ENCODE peak calls at places on chromosomes 5 and 9, in six cellular contexts. N is breast epithelium, H is spleen, Y is left lung, U is heart left ventricle, T is mammary epithelial cell. X is an unnamed sample.

GRCh38 chr5:174195517-174195916 is 150.0 kb downstream of the NSG2 start:
- DNase-seq in H (no peak), N (no peak), T (no peak), U (no peak), Y (no peak), X (no peak)

GRCh38 chr9:109886617-109887016 is 106.6 kb downstream of the PALM2AKAP2 start:
- DNase-seq in N (no peak), H (no peak), U (no peak), Y (no peak), T (peak), X (no peak)

GRCh38 chr9:91100878-91101450 is 260.8 kb downstream of the AUH start:
- DNase-seq in T (no peak), N (no peak), Y (no peak), H (no peak), U (peak), X (no peak)

GRCh38 chr9:121198512-121199042 is 3.1 kb downstream of the RAB14 start:
- DNase-seq in T (no peak), U (no peak), H (no peak), N (no peak), Y (no peak), X (no peak)

GRCh38 chr9:114218264-114219120 is 63.2 kb downstream of the COL27A1 start:
- DNase-seq in Y (no peak), N (no peak), H (no peak), T (no peak), U (no peak), X (no peak)

GRCh38 chr5:33267741-33268140 is 173.0 kb upstream of the TARS1 start:
- DNase-seq in H (no peak), N (no peak), U (no peak), Y (no peak), T (no peak), X (no peak)

GRCh38 chr5:142960309-142960696 is 190.1 kb downstream of the ARHGAP26 start:
- DNase-seq in H (no peak), U (no peak), T (peak), Y (no peak), N (no peak), X (no peak)

GRCh38 chr5:159210846-159211245 is 1.5 kb upstream of the RNF145 start:
- DNase-seq in H (no peak), N (no peak), Y (no peak), T (no peak), U (no peak), X (no peak)

GRCh38 chr5:28750236-28750635 is 1711.8 kb upstream of the CDH9 start:
- DNase-seq in Y (no peak), T (no peak), H (no peak), N (no peak), U (no peak), X (no peak)

GRCh38 chr5:55668356-55668755 is 43.8 kb downstream of the SLC38A9 start:
- DNase-seq in H (no peak), T (peak), N (no peak), Y (no peak), U (no peak), X (no peak)

GRCh38 chr9:89149726-89150125 is 28.9 kb downstream of the SHC3 start:
- DNase-seq in N (no peak), T (peak), Y (no peak), H (no peak), U (no peak), X (no peak)

GRCh38 chr5:14204785-14205321 is 61.7 kb downstream of the TRIO start:
- DNase-seq in U (peak), N (peak), Y (no peak), H (peak), T (peak), X (no peak)

GRCh38 chr5:38666668-38667498 is 110.4 kb upstream of the LIFR start:
- DNase-seq in N (no peak), U (peak), Y (no peak), T (no peak), H (no peak), X (no peak)

GRCh38 chr5:92580814-92581213 is 1000.2 kb downstream of the NR2F1-AS1 start:
- DNase-seq in U (no peak), N (no peak), Y (no peak), H (no peak), T (peak), X (no peak)

GRCh38 chr9:13952906-13953305 is 361.0 kb downstream of the NFIB start:
- DNase-seq in U (no peak), N (no peak), H (no peak), Y (no peak), T (no peak), X (no peak)

GRCh38 chr5:157596449-157596848 is 20.9 kb upstream of the ADAM19 start:
- DNase-seq in T (no peak), H (no peak), U (no peak), Y (no peak), N (no peak), X (no peak)

GRCh38 chr5:158869092-158869491 is 230.6 kb downstream of the EBF1 start:
- DNase-seq in U (no peak), H (no peak), T (no peak), N (no peak), Y (no peak), X (no peak)

DNA sequence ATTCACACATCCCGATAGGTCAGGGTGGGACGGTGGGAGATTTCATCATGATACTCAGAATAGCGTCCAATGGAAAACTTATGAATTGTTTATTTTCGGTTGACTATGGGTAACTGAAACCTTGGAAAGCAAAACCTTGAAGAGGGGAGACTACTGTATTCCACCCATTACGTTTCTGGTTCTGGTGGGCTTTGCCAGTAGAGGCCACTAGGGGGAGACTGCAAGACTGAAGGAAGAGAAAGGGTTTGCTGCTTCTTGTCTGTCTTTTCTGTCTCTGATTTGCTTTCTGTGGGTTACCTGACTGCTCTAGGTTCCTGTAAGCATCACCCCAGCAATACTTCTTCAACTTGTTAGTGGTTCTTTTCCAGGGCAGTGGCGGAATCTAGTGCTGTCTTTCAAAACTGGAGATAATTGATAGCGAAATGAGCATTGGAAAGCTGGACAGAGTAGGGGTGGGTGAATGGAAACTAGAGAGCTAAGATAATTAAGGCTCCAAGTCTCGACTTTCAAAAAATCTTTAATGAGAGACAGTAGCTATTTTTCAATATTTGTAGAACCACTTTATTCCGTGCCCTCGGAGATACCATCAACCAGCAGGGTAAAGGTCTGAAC is 27.0 kb downstream of the GRIN3A start:
- DNase-seq in U (no peak), N (no peak), T (peak), Y (no peak), H (no peak), X (peak)
- TF ChIP-seq CTCF in U (peak), N (no peak), T (peak), Y (peak), H (peak), X (peak)

DNA sequence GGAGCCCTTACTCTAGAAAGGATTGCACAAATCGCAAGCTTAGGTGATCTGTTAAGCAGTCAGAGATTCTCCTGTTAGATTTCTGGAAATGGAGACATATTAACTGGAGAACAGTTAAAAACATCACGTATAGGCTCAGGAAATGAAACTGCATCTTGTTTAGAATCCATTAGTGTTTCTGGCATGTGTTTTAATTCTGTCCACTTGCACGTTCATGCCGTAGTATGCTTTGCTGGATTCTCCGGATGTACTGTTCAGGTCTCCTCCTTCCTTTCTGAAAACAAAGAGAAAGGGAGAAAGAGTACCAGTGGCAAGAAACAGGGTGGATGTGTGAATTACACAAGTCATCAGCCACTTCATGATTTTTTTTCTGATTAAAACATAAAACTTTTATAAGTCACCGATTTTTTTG is 2.5 kb upstream of the RGMB start:
- DNase-seq in N (no peak), T (peak), H (no peak), U (no peak), Y (no peak), X (no peak)
- H3K27ac ChIP-seq in N (peak), T (peak), H (peak), U (peak), Y (peak), X (peak)

GRCh38 chr5:52807037-52807436 is 19.3 kb downstream of the ITGA1 start:
- DNase-seq in H (no peak), T (no peak), U (no peak), N (no peak), Y (no peak), X (no peak)

GRCh38 chr5:52809884-52810283 is 22.2 kb downstream of the ITGA1 start:
- DNase-seq in Y (no peak), U (no peak), T (peak), N (no peak), H (no peak), X (no peak)

GRCh38 chr5:52807723-52808122 is 20.0 kb downstream of the ITGA1 start:
- DNase-seq in N (no peak), U (no peak), Y (no peak), T (no peak), H (no peak), X (no peak)

GRCh38 chr5:52810426-52810825 is 22.7 kb downstream of the ITGA1 start:
- DNase-seq in Y (no peak), U (no peak), N (no peak), H (no peak), T (no peak), X (no peak)

DNA sequence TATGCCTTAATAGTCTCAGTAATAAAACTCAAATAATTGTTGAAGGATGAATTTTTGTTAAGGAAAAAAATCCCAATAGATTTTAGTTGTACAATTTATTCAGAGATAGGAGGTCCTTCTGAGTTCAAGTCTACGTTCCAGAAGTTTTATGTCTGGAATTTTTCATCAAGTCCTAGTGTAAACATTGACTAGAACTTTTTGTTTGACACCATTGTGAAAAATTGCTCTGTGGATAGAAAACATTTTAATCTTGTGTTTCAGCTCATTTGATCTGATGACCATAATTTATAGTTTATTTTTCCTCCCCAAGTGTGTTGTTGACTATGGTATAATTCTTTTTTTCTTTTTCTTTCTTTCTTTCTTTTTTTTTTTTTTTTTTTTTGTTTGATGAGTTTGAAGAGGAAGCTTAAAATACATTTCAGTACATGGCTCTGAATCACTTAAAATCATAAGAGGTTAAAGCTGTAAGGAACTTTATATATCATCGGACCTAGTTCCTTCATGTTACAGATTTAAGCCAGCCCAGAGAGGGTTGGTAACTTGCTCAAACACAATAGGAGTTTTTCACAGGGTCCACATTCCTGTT is 20.7 kb downstream of the ITGA1 start:
- DNase-seq in N (no peak), U (no peak), H (no peak), Y (no peak), T (no peak), X (no peak)
- H3K4me3 ChIP-seq in N (no peak), U (no peak), H (no peak), Y (no peak), T (no peak), X (no peak)

GRCh38 chr5:176694631-176695030 is 47.3 kb downstream of the TSPAN17 start:
- DNase-seq in U (no peak), Y (no peak), H (no peak), T (no peak), N (no peak), X (no peak)
- TF ChIP-seq CTCF in U (no peak), Y (no peak), H (no peak), T (no peak), N (no peak), X (no peak)

DNA sequence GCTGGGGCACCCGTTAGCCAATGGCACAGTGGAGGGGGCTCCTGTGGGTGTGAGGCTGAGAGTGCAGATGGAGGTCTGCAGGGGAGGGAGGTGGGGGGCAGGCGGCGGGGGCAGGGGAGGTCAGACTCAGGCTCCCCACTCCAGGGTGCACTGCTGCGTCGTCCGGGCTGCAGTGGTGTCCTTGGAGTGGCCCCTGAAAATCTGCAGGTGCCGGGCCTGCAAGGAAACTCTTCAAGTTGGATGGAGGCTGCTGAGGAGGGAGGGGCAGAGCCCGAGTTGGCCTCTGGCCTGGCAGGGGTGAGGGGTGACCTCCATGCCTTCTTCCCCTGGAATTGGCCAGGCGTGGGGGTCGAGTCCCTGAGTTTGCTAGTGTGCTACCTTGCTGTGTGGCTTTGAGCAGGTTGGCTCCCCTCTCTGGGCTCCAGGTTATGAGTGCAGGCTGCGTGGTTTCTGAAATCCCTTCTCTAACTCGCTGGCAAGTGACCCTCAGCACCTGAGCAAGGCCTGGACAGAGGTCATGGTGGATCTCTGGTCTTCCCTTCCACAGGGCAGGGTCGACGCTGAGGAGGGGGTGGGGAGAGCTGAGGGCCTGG is 877 bp downstream of the ADAMTSL2 start:
- DNase-seq in Y (no peak), T (no peak), N (no peak), U (no peak), H (no peak), X (no peak)
- H3K27ac ChIP-seq in Y (no peak), T (no peak), N (no peak), U (no peak), H (no peak), X (no peak)

GRCh38 chr5:177311723-177312648 is at the start of gene MXD3:
- DNase-seq in Y (peak), H (peak), N (peak), U (peak), T (peak), X (peak)

GRCh38 chr5:177311361-177311722 is 356 bp downstream of the MXD3 start:
- DNase-seq in H (no peak), N (no peak), T (no peak), Y (no peak), U (no peak), X (no peak)

GRCh38 chr5:177310332-177310731 is 1.4 kb downstream of the MXD3 start:
- DNase-seq in T (no peak), Y (no peak), N (no peak), H (peak), U (no peak), X (no peak)

GRCh38 chr5:177309351-177310191 is 2.1 kb downstream of the MXD3 start:
- DNase-seq in T (peak), H (peak), U (peak), Y (peak), N (no peak), X (peak)

DNA sequence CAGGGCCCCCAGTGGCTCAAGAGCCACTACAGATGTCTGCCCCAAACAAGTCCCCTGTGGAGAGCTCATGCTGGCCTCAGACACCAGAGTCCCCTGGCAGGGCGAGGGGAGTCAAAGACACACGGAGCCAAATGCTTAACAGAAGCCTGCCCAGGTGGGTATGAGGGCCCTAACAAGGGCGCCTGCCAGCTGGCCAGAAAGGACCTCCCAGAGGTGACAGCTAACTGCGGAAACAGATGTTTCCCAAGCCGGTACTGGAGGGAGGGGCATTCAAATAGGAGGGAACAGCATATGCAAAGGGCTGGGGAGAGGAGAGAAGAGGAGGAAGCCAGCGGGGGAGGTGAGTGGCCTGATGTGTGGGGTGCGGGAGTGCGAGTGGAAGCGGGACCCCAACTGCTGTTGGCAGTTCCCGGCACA is 933 bp downstream of the MXD3 start:
- DNase-seq in N (no peak), Y (no peak), H (peak), T (peak), U (no peak), X (no peak)
- H3K4me3 ChIP-seq in N (no peak), Y (no peak), H (peak), T (peak), U (no peak), X (no peak)